ENCODE peak calls at places on chromosome 2, in eight cellular contexts. Z is ELR; J is stimulated activated CD4-positive, alpha-beta T cell treated with anti-CD3 and anti-CD28 coated beads, Interleukin-4, amount 100 ng/mL, for 4 hours; Y is kidney tubule cell; G is neural crest cell; Q is NCI-H774; B is activated naive CD4-positive, alpha-beta T cell treated with anti-CD3 and anti-CD28 coated beads, Interleukin-2, amount 50 U/mL, for 16 hours; C is EL. O is an unnamed sample.

GRCh38 chr2:169923977-169924376 is 96.7 kb downstream of the UBR3 start:
- DNase-seq in Y (no peak), C (no peak), J (no peak), Q (no peak), G (no peak), B (no peak), Z (no peak), O (no peak)

GRCh38 chr2:206231669-206232286 is 42.7 kb upstream of the ZDBF2 start:
- DNase-seq in Y (no peak), G (no peak), Z (no peak), B (no peak), J (no peak), C (no peak), Q (no peak), O (no peak)

GRCh38 chr2:189192766-189193165 is 13.2 kb upstream of the COL5A2 start:
- DNase-seq in Z (no peak), Q (no peak), B (no peak), C (no peak), Y (no peak), J (no peak), G (no peak), O (no peak)

GRCh38 chr2:171161425-171162289 is 964 bp upstream of the TLK1 start:
- DNase-seq in C (no peak), Y (no peak), Z (no peak), Q (no peak), J (no peak), G (no peak), B (no peak), O (no peak)

GRCh38 chr2:216181351-216181750 is 72.2 kb downstream of the XRCC5 start:
- DNase-seq in B (no peak), Q (no peak), G (no peak), Z (peak), J (no peak), Y (no peak), C (peak), O (no peak)

GRCh38 chr2:132605236-132606180 is 64.5 kb downstream of the LYPD1 start:
- DNase-seq in Y (no peak), Q (no peak), J (no peak), B (no peak), Z (no peak), C (no peak), G (no peak), O (no peak)

GRCh38 chr2:197378494-197378972 is 56.3 kb downstream of the SF3B1 start:
- DNase-seq in Z (peak), C (peak), Y (peak), G (peak), B (peak), Q (peak), J (peak), O (no peak)

GRCh38 chr2:14516844-14517243 is 115.7 kb upstream of the LRATD1 start:
- DNase-seq in G (no peak), Z (peak), Q (no peak), J (no peak), B (no peak), Y (peak), C (peak), O (no peak)

GRCh38 chr2:62817995-62818713 is 112.6 kb downstream of the EHBP1 start:
- DNase-seq in Z (peak), B (no peak), J (no peak), Y (peak), C (peak), G (no peak), Q (no peak), O (no peak)

GRCh38 chr2:154762638-154763037 is 64.1 kb downstream of the KCNJ3 start:
- DNase-seq in Y (no peak), Z (no peak), G (no peak), Q (no peak), C (no peak), J (no peak), B (no peak), O (no peak)

GRCh38 chr2:62156861-62157496 is 38.9 kb upstream of the B3GNT2 start:
- DNase-seq in B (no peak), Z (no peak), Q (no peak), G (no peak), J (no peak), C (no peak), Y (no peak), O (no peak)

GRCh38 chr2:27622921-27623384 is 5.9 kb downstream of the CCDC121 start:
- DNase-seq in C (peak), Y (peak), G (no peak), Q (no peak), Z (peak), B (no peak), J (no peak), O (no peak)

GRCh38 chr2:154924531-154924930 is 226.0 kb downstream of the KCNJ3 start:
- DNase-seq in Z (no peak), Q (no peak), C (no peak), Y (no peak), J (no peak), B (no peak), G (no peak), O (no peak)

GRCh38 chr2:152189622-152190495 is 14.3 kb upstream of the STAM2 start:
- DNase-seq in Z (peak), Y (peak), J (no peak), B (no peak), G (peak), C (peak), Q (peak), O (no peak)

O was measured in coronary artery.